ENCODE peak calls at places on chromosomes 12 and 14, in eight cellular contexts. X, P, T, F, O, D, S and B are unnamed samples.

GRCh38 chr12:108856428-108857157 is 790 bp downstream of the SSH1 start:
- DNase-seq in X (peak), P (peak), T (peak), F (peak), O (peak), D (peak), S (peak), B (peak)

GRCh38 chr12:630656-631632 is 32.3 kb downstream of the NINJ2 start:
- DNase-seq in X (peak), P (no peak), T (no peak), F (peak), O (no peak), D (peak), S (no peak), B (no peak)

GRCh38 chr12:25810683-25811082 is 147.8 kb upstream of the RASSF8 start:
- DNase-seq in X (no peak), P (no peak), T (no peak), F (no peak), O (no peak), D (no peak), S (no peak), B (no peak)

GRCh38 chr12:12976366-12976765 is 23.7 kb downstream of the HEBP1 start:
- DNase-seq in X (no peak), P (peak), T (no peak), F (peak), O (peak), D (no peak), S (peak), B (peak)

GRCh38 chr12:93311827-93312226 is 65.9 kb upstream of the NUDT4 start:
- DNase-seq in X (no peak), P (no peak), T (no peak), F (no peak), O (no peak), D (no peak), S (no peak), B (no peak)

GRCh38 chr14:96734076-96734622 is 63.0 kb upstream of the VRK1 start:
- DNase-seq in X (no peak), P (no peak), T (no peak), F (no peak), O (no peak), D (no peak), S (no peak), B (no peak)

GRCh38 chr14:101884537-101885253 is 79.7 kb upstream of the DYNC1H1 start:
- DNase-seq in X (no peak), P (no peak), T (no peak), F (peak), O (no peak), D (peak), S (no peak), B (no peak)

GRCh38 chr12:88904705-88905104 is 324.4 kb upstream of the KITLG start:
- DNase-seq in X (no peak), P (no peak), T (no peak), F (no peak), O (peak), D (no peak), S (no peak), B (no peak)

GRCh38 chr12:15732341-15733061 is 56.7 kb downstream of the EPS8 start:
- DNase-seq in X (no peak), P (peak), T (no peak), F (no peak), O (peak), D (no peak), S (peak), B (peak)

GRCh38 chr12:80556566-80556965 is 112.5 kb downstream of the PTPRQ start:
- DNase-seq in X (no peak), P (no peak), T (no peak), F (no peak), O (no peak), D (no peak), S (peak), B (no peak)

GRCh38 chr14:50599700-50600444 is 39.9 kb downstream of the ATL1 start:
- DNase-seq in X (no peak), P (peak), T (no peak), F (no peak), O (peak), D (no peak), S (peak), B (peak)

GRCh38 chr14:35766700-35767082 is 42.4 kb downstream of the RALGAPA1 start:
- DNase-seq in X (no peak), P (no peak), T (no peak), F (no peak), O (no peak), D (no peak), S (no peak), B (peak)

GRCh38 chr14:27049611-27050172 is 451.9 kb upstream of the NOVA1 start:
- DNase-seq in X (no peak), P (no peak), T (no peak), F (no peak), O (no peak), D (no peak), S (no peak), B (no peak)

GRCh38 chr12:22481557-22482104 is 62.7 kb downstream of the C2CD5 start:
- DNase-seq in X (no peak), P (no peak), T (no peak), F (no peak), O (no peak), D (no peak), S (no peak), B (no peak)

GRCh38 chr12:6234214-6234613 is 34.0 kb downstream of the CD9 start:
- DNase-seq in X (no peak), P (peak), T (no peak), F (no peak), O (no peak), D (no peak), S (peak), B (peak)

GRCh38 chr14:20823859-20824258 is 21.2 kb upstream of the RNASE1 start:
- DNase-seq in X (no peak), P (no peak), T (no peak), F (no peak), O (no peak), D (no peak), S (no peak), B (no peak)

GRCh38 chr14:104985675-104986486 is at the start of gene CLBA1:
- DNase-seq in X (peak), P (peak), T (peak), F (peak), O (peak), D (peak), S (peak), B (peak)

GRCh38 chr12:71639341-71639760 is 24.3 kb downstream of the ZFC3H1 start:
- DNase-seq in X (no peak), P (no peak), T (no peak), F (no peak), O (peak), D (no peak), S (no peak), B (no peak)
- TF ChIP-seq CTCF in X (no peak), P (peak), T (no peak), F (no peak), O (peak), D (no peak), S (peak), B (peak)

GRCh38 chr12:10358969-10359368 is 30.9 kb downstream of the KLRK1 start:
- DNase-seq in X (no peak), P (no peak), T (no peak), F (no peak), O (no peak), D (no peak), S (no peak), B (no peak)
- H3K4me3 ChIP-seq in X (no peak), P (no peak), T (no peak), F (no peak), O (no peak), D (no peak), S (no peak), B (no peak)

DNA sequence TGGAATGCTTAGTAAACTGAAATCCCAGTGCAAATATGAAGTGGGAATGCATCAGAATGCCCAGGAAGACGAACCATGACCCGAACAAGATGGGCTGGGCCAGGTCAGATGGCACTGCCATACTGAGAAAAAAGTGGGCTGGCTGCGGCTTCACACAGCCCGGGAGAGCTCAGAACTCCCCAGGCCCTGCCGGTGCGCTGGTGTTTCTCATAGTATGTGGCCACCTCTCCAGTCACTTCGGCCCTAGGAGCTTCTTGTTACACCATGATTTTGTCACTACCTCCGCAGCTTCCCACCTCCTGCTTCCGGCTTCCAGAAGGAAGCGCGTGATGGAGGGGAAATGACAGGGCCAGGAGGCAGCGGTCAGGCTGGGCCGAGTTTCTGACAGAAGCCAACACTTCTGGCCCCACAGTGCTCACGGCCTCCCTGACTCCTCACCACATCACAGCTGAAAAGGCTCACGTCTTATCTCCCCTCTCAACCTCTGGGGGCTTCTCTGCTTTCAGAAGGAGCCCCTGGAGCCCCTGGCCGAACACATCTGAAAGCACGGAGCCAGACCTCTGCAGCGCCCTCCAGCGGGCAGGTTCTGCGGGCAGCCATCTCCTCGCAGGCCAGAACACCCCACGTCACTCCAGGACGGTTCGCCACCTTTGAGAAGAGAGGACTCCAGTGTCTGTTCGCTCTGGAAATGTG is 30.7 kb downstream of the DAD1 start:
- DNase-seq in X (peak), P (no peak), T (no peak), F (no peak), O (no peak), D (peak), S (no peak), B (no peak)
- TF ChIP-seq CTCF in X (peak), P (peak), T (no peak), F (no peak), O (no peak), D (no peak), S (peak), B (no peak)

GRCh38 chr14:37616853-37617252 is 21.4 kb downstream of the TTC6 start:
- DNase-seq in X (no peak), P (no peak), T (no peak), F (no peak), O (no peak), D (no peak), S (no peak), B (no peak)

GRCh38 chr14:37615582-37616289 is 20.3 kb downstream of the TTC6 start:
- DNase-seq in X (no peak), P (no peak), T (no peak), F (no peak), O (no peak), D (no peak), S (no peak), B (no peak)

GRCh38 chr14:37608649-37609048 is 13.2 kb downstream of the TTC6 start:
- DNase-seq in X (no peak), P (no peak), T (no peak), F (no peak), O (no peak), D (no peak), S (no peak), B (no peak)

DNA sequence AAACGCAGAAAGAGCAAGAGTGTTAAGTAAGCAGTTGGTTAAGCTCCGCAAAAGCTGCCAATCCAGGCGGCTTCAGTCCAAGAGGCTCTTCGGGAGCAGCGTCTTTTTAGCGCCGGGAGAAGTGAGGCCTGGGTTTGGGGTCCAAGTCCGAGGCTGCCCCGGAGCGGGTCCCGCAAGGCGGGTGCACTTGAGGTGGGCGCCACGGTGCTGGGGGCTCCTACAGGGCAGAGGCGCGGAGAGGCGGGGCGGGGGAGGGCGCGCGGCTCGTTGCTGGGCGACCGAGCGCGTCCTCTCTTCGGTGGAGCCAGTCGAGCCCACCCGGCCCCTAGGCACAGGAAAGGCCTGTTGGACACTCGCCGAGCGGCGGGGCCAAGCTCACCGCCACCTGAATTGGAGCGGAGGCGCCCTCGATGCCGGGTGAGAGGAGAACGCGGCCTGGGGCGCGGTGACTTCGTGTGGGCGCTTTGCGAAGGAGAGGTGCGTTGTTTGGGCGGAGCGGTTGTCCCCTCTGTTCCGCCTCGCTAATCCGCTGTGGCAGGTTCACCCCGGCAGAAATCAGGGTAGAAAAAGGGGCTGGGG is 15.6 kb downstream of the TTC6 start:
- DNase-seq in X (no peak), P (no peak), T (no peak), F (no peak), O (no peak), D (no peak), S (no peak), B (no peak)
- H3K4me3 ChIP-seq in X (no peak), P (no peak), T (no peak), F (no peak), O (no peak), D (no peak), S (peak), B (no peak)

GRCh38 chr12:71663561-71664410 is at the start of the genes THAP2 and ZFC3H1:
- DNase-seq in X (peak), P (peak), T (peak), F (peak), O (peak), D (peak), S (peak), B (peak)
- TF ChIP-seq CTCF in X (no peak), P (peak), T (no peak), F (no peak), O (peak), D (no peak), S (peak), B (no peak)

GRCh38 chr14:39109893-39110715 is 4.0 kb upstream of the GEMIN2 start:
- DNase-seq in X (no peak), P (no peak), T (no peak), F (no peak), O (no peak), D (no peak), S (no peak), B (no peak)
- H3K4me3 ChIP-seq in X (no peak), P (no peak), T (no peak), F (peak), O (no peak), D (no peak), S (no peak), B (no peak)

GRCh38 chr14:99753225-99754140 is 39.7 kb upstream of the EML1 start:
- DNase-seq in X (no peak), P (no peak), T (peak), F (no peak), O (no peak), D (no peak), S (no peak), B (no peak)
- TF ChIP-seq CTCF in X (no peak), P (no peak), T (no peak), F (no peak), O (no peak), D (no peak), S (no peak), B (no peak)

GRCh38 chr12:125186471-125187147 is 121.4 kb downstream of the AACS start:
- DNase-seq in X (no peak), P (no peak), T (no peak), F (no peak), O (no peak), D (no peak), S (peak), B (no peak)

GRCh38 chr12:125183187-125184067 is 118.2 kb downstream of the AACS start:
- DNase-seq in X (peak), P (peak), T (peak), F (peak), O (peak), D (peak), S (peak), B (peak)

GRCh38 chr12:125185311-125185739 is 120.1 kb downstream of the AACS start:
- DNase-seq in X (no peak), P (no peak), T (no peak), F (no peak), O (no peak), D (no peak), S (peak), B (no peak)

GRCh38 chr12:125185740-125186470 is 120.7 kb downstream of the AACS start:
- DNase-seq in X (no peak), P (peak), T (peak), F (no peak), O (peak), D (peak), S (peak), B (peak)

DNA sequence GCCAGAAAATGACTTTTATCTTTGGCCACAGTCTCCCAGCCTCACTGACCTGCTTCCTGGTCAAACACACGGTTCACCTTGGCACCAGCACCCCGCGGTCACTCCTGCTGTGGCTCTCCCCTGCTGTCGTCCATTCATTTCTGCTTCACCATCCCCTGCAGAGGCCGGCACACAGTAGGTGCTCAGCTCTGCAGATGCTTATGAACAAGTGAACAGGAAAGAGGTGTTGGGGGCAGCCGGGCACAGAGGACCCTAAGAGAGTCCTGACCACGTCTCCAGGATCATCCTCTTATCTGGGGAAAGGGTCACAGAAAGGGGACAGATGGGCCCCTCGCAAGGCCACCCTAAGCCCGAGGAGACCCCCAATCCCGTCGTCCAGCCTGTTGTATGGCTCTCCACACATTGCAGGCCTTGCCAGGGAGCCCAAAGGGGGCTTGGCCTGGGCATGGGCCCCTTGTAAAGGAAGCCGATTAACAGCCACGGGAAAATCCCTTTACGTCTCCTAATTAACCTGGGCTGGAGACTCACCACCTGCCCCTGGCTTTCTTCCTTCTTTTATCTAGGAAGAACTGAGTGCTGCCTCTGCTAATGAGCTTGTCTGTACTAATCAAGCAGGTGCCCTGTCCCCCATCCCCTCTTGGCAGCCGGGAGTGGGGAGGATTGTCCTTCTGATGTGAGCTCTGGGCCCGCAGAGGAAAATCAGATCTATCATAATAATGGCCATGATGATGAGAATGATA is 119.1 kb downstream of the AACS start:
- DNase-seq in X (no peak), P (no peak), T (no peak), F (no peak), O (no peak), D (no peak), S (no peak), B (no peak)
- H3K4me3 ChIP-seq in X (no peak), P (no peak), T (no peak), F (no peak), O (no peak), D (no peak), S (no peak), B (no peak)

DNA sequence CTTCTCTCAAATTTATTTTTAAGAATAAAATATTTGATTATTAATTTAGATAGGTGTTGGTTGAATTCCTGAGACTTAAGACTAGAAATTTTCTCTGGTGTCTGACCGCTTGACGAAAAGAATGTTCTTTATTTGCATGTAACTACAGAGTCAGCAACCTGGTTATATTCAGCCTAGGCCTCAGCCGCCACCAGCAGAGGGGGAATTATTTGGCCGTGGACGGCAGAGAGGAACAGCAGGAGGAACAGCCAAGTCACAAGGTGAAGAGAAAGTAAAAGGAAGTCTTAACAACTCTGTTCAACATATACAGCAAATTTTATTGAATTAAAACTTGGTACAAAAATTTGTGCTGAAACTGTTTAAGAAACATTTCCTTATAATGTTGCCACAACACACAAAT is 5.2 kb downstream of the PIWIL1 start:
- DNase-seq in X (no peak), P (no peak), T (no peak), F (no peak), O (no peak), D (no peak), S (no peak), B (no peak)
- TF ChIP-seq CTCF in X (no peak), P (no peak), T (no peak), F (no peak), O (no peak), D (no peak), S (no peak), B (no peak)